ENCODE peak calls at places on chromosome X, in ten cellular contexts. One of them, this sample, is unnamed.
A peak's percentile ranks its signal among the peaks of the same experiment; 100 is the strongest.

GRCh38 chrX:69988955-69989394 is 60.8 kb downstream of the AWAT2 start:
- DNase-seq in GM23338: no peak
- DNase-seq in HCT116: peak; percentile 6
- DNase-seq in suprapubic skin: no peak
- DNase-seq in transverse colon: no peak
- DNase-seq in vagina: no peak
- DNase-seq in GM12891: no peak
- DNase-seq in HepG2: no peak
- DNase-seq in GM12878: no peak
- DNase-seq in sigmoid colon: no peak
- DNase-seq in this sample: no peak

GRCh38 chrX:15761564-15762191 is 23.6 kb downstream of the CA5B start:
- DNase-seq in GM23338: peak; percentile 70
- DNase-seq in HCT116: no peak
- DNase-seq in suprapubic skin: no peak
- DNase-seq in transverse colon: no peak
- DNase-seq in vagina: no peak
- DNase-seq in GM12891: no peak
- DNase-seq in HepG2: no peak
- DNase-seq in GM12878: no peak
- DNase-seq in sigmoid colon: no peak
- DNase-seq in this sample: no peak

GRCh38 chrX:102154218-102154860 is 1.4 kb downstream of the BEX5 start:
- DNase-seq in GM23338: peak; percentile 64
- DNase-seq in HCT116: no peak
- DNase-seq in suprapubic skin: no peak
- DNase-seq in transverse colon: peak; percentile 9
- DNase-seq in vagina: no peak
- DNase-seq in GM12891: no peak
- DNase-seq in HepG2: no peak
- DNase-seq in GM12878: no peak
- DNase-seq in sigmoid colon: no peak
- DNase-seq in this sample: no peak

GRCh38 chrX:45623266-45623665 is 422.6 kb upstream of the DIPK2B start:
- DNase-seq in GM23338: no peak
- DNase-seq in HCT116: no peak
- DNase-seq in suprapubic skin: no peak
- DNase-seq in transverse colon: no peak
- DNase-seq in vagina: no peak
- DNase-seq in GM12891: no peak
- DNase-seq in HepG2: no peak
- DNase-seq in GM12878: no peak
- DNase-seq in sigmoid colon: no peak
- DNase-seq in this sample: no peak

GRCh38 chrX:100648601-100649417 is 4.8 kb downstream of the SRPX2 start:
- DNase-seq in GM23338: peak; percentile 25
- DNase-seq in HCT116: no peak
- DNase-seq in suprapubic skin: no peak
- DNase-seq in transverse colon: peak; percentile 20
- DNase-seq in vagina: no peak
- DNase-seq in GM12891: no peak
- DNase-seq in HepG2: peak; percentile 60
- DNase-seq in GM12878: no peak
- DNase-seq in sigmoid colon: no peak
- DNase-seq in this sample: no peak

GRCh38 chrX:139933904-139934303 is 1.1 kb upstream of the ATP11C start:
- DNase-seq in GM23338: no peak
- DNase-seq in HCT116: no peak
- DNase-seq in suprapubic skin: no peak
- DNase-seq in transverse colon: peak; percentile 35
- DNase-seq in vagina: no peak
- DNase-seq in GM12891: no peak
- DNase-seq in HepG2: peak; percentile 52
- DNase-seq in GM12878: no peak
- DNase-seq in sigmoid colon: no peak
- DNase-seq in this sample: no peak

GRCh38 chrX:149568701-149569296 is 18.5 kb downstream of the MAGEA9B start:
- DNase-seq in GM23338: no peak
- DNase-seq in HCT116: no peak
- DNase-seq in suprapubic skin: no peak
- DNase-seq in transverse colon: no peak
- DNase-seq in vagina: no peak
- DNase-seq in GM12891: no peak
- DNase-seq in HepG2: no peak
- DNase-seq in GM12878: no peak
- DNase-seq in sigmoid colon: no peak
- DNase-seq in this sample: no peak

GRCh38 chrX:39440734-39441305 is 639.6 kb downstream of the MID1IP1 start:
- DNase-seq in GM23338: no peak
- DNase-seq in HCT116: no peak
- DNase-seq in suprapubic skin: no peak
- DNase-seq in transverse colon: no peak
- DNase-seq in vagina: no peak
- DNase-seq in GM12891: no peak
- DNase-seq in HepG2: no peak
- DNase-seq in GM12878: no peak
- DNase-seq in sigmoid colon: peak; percentile 28
- DNase-seq in this sample: no peak

GRCh38 chrX:39869846-39870601 is 227.7 kb downstream of the BCOR start:
- DNase-seq in GM23338: no peak
- DNase-seq in HCT116: no peak
- DNase-seq in suprapubic skin: no peak
- DNase-seq in transverse colon: peak; percentile 26
- DNase-seq in vagina: no peak
- DNase-seq in GM12891: no peak
- DNase-seq in HepG2: no peak
- DNase-seq in GM12878: no peak
- DNase-seq in sigmoid colon: no peak
- DNase-seq in this sample: no peak

GRCh38 chrX:27251369-27251768 is 211.8 kb downstream of the PPP4R3C start:
- DNase-seq in GM23338: peak; percentile 15
- DNase-seq in HCT116: no peak
- DNase-seq in suprapubic skin: no peak
- DNase-seq in transverse colon: no peak
- DNase-seq in vagina: no peak
- DNase-seq in GM12891: no peak
- DNase-seq in HepG2: no peak
- DNase-seq in GM12878: no peak
- DNase-seq in sigmoid colon: no peak
- DNase-seq in this sample: no peak
- TF ChIP-seq POLR2AphosphoS5 in GM23338: no peak
- TF ChIP-seq POLR2AphosphoS5 in HCT116: no peak
- TF ChIP-seq POLR2AphosphoS5 in suprapubic skin: no peak
- TF ChIP-seq POLR2AphosphoS5 in transverse colon: no peak
- TF ChIP-seq POLR2AphosphoS5 in vagina: no peak
- TF ChIP-seq POLR2AphosphoS5 in GM12891: no peak
- TF ChIP-seq POLR2AphosphoS5 in HepG2: no peak
- TF ChIP-seq POLR2AphosphoS5 in GM12878: no peak
- TF ChIP-seq POLR2AphosphoS5 in sigmoid colon: no peak
- TF ChIP-seq POLR2AphosphoS5 in this sample: no peak

DNA sequence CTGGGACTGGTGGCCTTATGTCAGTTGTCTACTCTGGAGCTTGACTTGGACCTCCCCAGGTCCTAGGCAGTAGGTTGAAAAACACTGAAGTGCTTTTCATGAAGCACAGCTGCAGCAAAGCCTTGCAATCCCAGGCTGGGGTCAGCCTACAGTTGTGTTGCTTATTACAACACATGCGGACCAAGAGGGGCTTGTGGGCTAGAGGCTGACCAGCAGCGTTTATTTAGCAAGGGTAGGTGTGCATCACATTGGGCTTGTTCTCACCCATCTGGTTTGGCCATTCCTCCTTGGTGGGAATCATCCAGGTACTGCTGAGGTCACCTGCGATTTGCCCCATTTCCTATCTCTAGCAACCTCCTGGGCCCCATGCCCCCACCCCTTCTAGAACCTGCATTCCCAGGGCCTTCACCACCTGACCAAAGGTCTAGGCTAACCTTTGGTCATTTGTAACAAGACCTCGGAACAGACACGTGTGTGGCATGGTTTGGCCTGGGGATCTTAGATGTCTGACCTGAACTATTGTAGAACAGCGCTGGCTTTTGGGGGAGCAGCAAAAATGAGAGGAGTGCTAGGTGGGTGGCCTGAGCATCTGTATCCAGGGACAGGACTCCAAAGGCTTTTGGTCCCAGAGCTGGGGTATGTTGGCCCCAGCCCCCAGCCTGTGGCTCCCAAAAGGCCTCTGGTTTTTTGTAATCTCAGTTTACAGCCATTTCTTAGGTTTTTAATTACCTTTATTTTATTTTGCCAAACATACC is 3.0 kb downstream of the RPL10 start:
- DNase-seq in GM23338: peak; percentile 46
- DNase-seq in HCT116: no peak
- DNase-seq in suprapubic skin: no peak
- DNase-seq in transverse colon: no peak
- DNase-seq in vagina: no peak
- DNase-seq in GM12891: no peak
- DNase-seq in HepG2: peak; percentile 70
- DNase-seq in GM12878: no peak
- DNase-seq in sigmoid colon: no peak
- DNase-seq in this sample: no peak
- TF ChIP-seq POLR2AphosphoS5 in GM23338: peak; percentile 75
- TF ChIP-seq POLR2AphosphoS5 in HCT116: peak; percentile 78
- TF ChIP-seq POLR2AphosphoS5 in suprapubic skin: no peak
- TF ChIP-seq POLR2AphosphoS5 in transverse colon: peak; percentile 30
- TF ChIP-seq POLR2AphosphoS5 in vagina: no peak
- TF ChIP-seq POLR2AphosphoS5 in GM12891: peak; percentile 96
- TF ChIP-seq POLR2AphosphoS5 in HepG2: peak; percentile 82
- TF ChIP-seq POLR2AphosphoS5 in GM12878: peak; percentile 96
- TF ChIP-seq POLR2AphosphoS5 in sigmoid colon: no peak
- TF ChIP-seq POLR2AphosphoS5 in this sample: peak; percentile 96

GRCh38 chrX:136182394-136182793 is 35.1 kb downstream of the FHL1 start:
- DNase-seq in GM23338: no peak
- DNase-seq in HCT116: no peak
- DNase-seq in suprapubic skin: no peak
- DNase-seq in transverse colon: no peak
- DNase-seq in vagina: no peak
- DNase-seq in GM12891: no peak
- DNase-seq in HepG2: no peak
- DNase-seq in GM12878: no peak
- DNase-seq in sigmoid colon: peak; percentile 78
- DNase-seq in this sample: no peak

GRCh38 chrX:136183175-136183574 is 35.8 kb downstream of the FHL1 start:
- DNase-seq in GM23338: no peak
- DNase-seq in HCT116: no peak
- DNase-seq in suprapubic skin: no peak
- DNase-seq in transverse colon: no peak
- DNase-seq in vagina: no peak
- DNase-seq in GM12891: no peak
- DNase-seq in HepG2: no peak
- DNase-seq in GM12878: no peak
- DNase-seq in sigmoid colon: no peak
- DNase-seq in this sample: no peak

GRCh38 chrX:136186023-136186413 is 38.7 kb downstream of the FHL1 start:
- DNase-seq in GM23338: no peak
- DNase-seq in HCT116: no peak
- DNase-seq in suprapubic skin: no peak
- DNase-seq in transverse colon: no peak
- DNase-seq in vagina: no peak
- DNase-seq in GM12891: no peak
- DNase-seq in HepG2: no peak
- DNase-seq in GM12878: no peak
- DNase-seq in sigmoid colon: no peak
- DNase-seq in this sample: no peak

GRCh38 chrX:136183917-136184316 is 36.6 kb downstream of the FHL1 start:
- DNase-seq in GM23338: no peak
- DNase-seq in HCT116: no peak
- DNase-seq in suprapubic skin: no peak
- DNase-seq in transverse colon: no peak
- DNase-seq in vagina: no peak
- DNase-seq in GM12891: no peak
- DNase-seq in HepG2: no peak
- DNase-seq in GM12878: no peak
- DNase-seq in sigmoid colon: no peak
- DNase-seq in this sample: no peak

DNA sequence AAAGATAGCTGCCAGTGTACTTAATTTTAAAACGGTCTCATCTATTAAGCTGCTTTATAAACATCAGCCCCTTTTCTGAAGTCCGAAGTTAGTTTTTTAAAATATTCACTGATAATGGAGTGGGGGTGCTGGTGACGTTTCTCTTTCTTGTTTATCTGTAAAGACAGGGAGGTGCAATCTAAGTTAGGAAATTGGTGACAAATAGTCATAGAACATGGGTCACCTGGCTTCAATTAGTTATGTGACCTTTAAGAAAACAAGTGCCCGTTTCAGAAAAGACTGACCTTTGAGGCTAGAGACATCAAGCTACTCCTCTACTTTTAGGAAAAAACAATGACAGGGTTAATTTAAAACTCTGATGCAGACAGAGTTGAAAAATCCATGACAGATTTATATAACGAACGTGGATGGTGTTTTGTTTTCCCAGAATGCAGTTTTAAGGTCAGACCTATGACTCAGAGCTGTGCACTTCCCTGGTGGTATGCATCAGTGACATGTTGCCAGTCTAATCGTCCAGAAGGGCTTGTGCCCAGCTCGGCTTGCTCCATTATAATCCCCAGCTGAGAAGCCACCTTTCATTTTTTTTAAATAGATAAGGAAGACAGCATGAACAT is 38.2 kb downstream of the FHL1 start:
- DNase-seq in GM23338: no peak
- DNase-seq in HCT116: peak; percentile 2
- DNase-seq in suprapubic skin: no peak
- DNase-seq in transverse colon: no peak
- DNase-seq in vagina: no peak
- DNase-seq in GM12891: no peak
- DNase-seq in HepG2: no peak
- DNase-seq in GM12878: no peak
- DNase-seq in sigmoid colon: no peak
- DNase-seq in this sample: no peak
- TF ChIP-seq POLR2AphosphoS5 in GM23338: no peak
- TF ChIP-seq POLR2AphosphoS5 in HCT116: no peak
- TF ChIP-seq POLR2AphosphoS5 in suprapubic skin: no peak
- TF ChIP-seq POLR2AphosphoS5 in transverse colon: peak; percentile 21
- TF ChIP-seq POLR2AphosphoS5 in vagina: no peak
- TF ChIP-seq POLR2AphosphoS5 in GM12891: no peak
- TF ChIP-seq POLR2AphosphoS5 in HepG2: no peak
- TF ChIP-seq POLR2AphosphoS5 in GM12878: no peak
- TF ChIP-seq POLR2AphosphoS5 in sigmoid colon: peak; percentile 68
- TF ChIP-seq POLR2AphosphoS5 in this sample: no peak

GRCh38 chrX:103811858-103812257 is 20.2 kb downstream of the RAB9B start:
- DNase-seq in GM23338: no peak
- DNase-seq in HCT116: no peak
- DNase-seq in suprapubic skin: no peak
- DNase-seq in transverse colon: no peak
- DNase-seq in vagina: no peak
- DNase-seq in GM12891: no peak
- DNase-seq in HepG2: peak; percentile 3
- DNase-seq in GM12878: no peak
- DNase-seq in sigmoid colon: no peak
- DNase-seq in this sample: no peak

GRCh38 chrX:103806862-103807474 is 25.1 kb downstream of the RAB9B start:
- DNase-seq in GM23338: no peak
- DNase-seq in HCT116: no peak
- DNase-seq in suprapubic skin: no peak
- DNase-seq in transverse colon: no peak
- DNase-seq in vagina: no peak
- DNase-seq in GM12891: no peak
- DNase-seq in HepG2: peak; percentile 68
- DNase-seq in GM12878: no peak
- DNase-seq in sigmoid colon: no peak
- DNase-seq in this sample: no peak

GRCh38 chrX:103800318-103800717 is 23.7 kb downstream of the PLP1 start:
- DNase-seq in GM23338: no peak
- DNase-seq in HCT116: no peak
- DNase-seq in suprapubic skin: no peak
- DNase-seq in transverse colon: no peak
- DNase-seq in vagina: no peak
- DNase-seq in GM12891: no peak
- DNase-seq in HepG2: no peak
- DNase-seq in GM12878: no peak
- DNase-seq in sigmoid colon: no peak
- DNase-seq in this sample: no peak

GRCh38 chrX:103805860-103806259 is 26.2 kb downstream of the RAB9B start:
- DNase-seq in GM23338: no peak
- DNase-seq in HCT116: no peak
- DNase-seq in suprapubic skin: no peak
- DNase-seq in transverse colon: no peak
- DNase-seq in vagina: no peak
- DNase-seq in GM12891: no peak
- DNase-seq in HepG2: peak; percentile 59
- DNase-seq in GM12878: no peak
- DNase-seq in sigmoid colon: no peak
- DNase-seq in this sample: no peak
- TF ChIP-seq POLR2AphosphoS5 in GM23338: no peak
- TF ChIP-seq POLR2AphosphoS5 in HCT116: no peak
- TF ChIP-seq POLR2AphosphoS5 in suprapubic skin: no peak
- TF ChIP-seq POLR2AphosphoS5 in transverse colon: no peak
- TF ChIP-seq POLR2AphosphoS5 in vagina: no peak
- TF ChIP-seq POLR2AphosphoS5 in GM12891: no peak
- TF ChIP-seq POLR2AphosphoS5 in HepG2: no peak
- TF ChIP-seq POLR2AphosphoS5 in GM12878: no peak
- TF ChIP-seq POLR2AphosphoS5 in sigmoid colon: no peak
- TF ChIP-seq POLR2AphosphoS5 in this sample: no peak

This sample was measured in GM12892.